ENCODE peak calls at places on chromosome 1, in ten cellular contexts. C is transverse colon, L is esophagus muscularis mucosa, K is cardiac muscle cell, A is IMR-90, F is pancreas, Z is osteoblast, B is tibial nerve, S is uterus, X is gastrocnemius medialis. H is an unnamed sample.
A peak's percentile ranks its signal among the peaks of the same experiment; 100 is the strongest.

GRCh38 chr1:95956215-95956614 is 722.2 kb downstream of the RWDD3 start:
- DNase-seq in C (no peak), L (no peak), K (no peak), A (no peak), F (no peak), Z (no peak), B (no peak), S (no peak), X (no peak), H (no peak)

GRCh38 chr1:35834218-35834617 is 26.4 kb downstream of the AGO4 start:
- DNase-seq in C (no peak), L (no peak), K (no peak), A (no peak), F (no peak), Z (no peak), B (no peak), S (no peak), X (no peak), H (no peak)

GRCh38 chr1:3743421-3743820 is 8.8 kb upstream of the CCDC27 start:
- DNase-seq in C (no peak), L (no peak), K (peak; percentile 13), A (no peak), F (no peak), Z (peak; percentile 89), B (no peak), S (no peak), X (no peak), H (no peak)

GRCh38 chr1:174060090-174060489 is 37.9 kb upstream of the RC3H1 start:
- DNase-seq in C (no peak), L (no peak), K (no peak), A (peak; percentile 22), F (no peak), Z (no peak), B (no peak), S (no peak), X (no peak), H (no peak)

GRCh38 chr1:40646385-40646784 is 19.1 kb downstream of the RIMS3 start:
- DNase-seq in C (no peak), L (no peak), K (peak; percentile 32), A (peak; percentile 34), F (no peak), Z (peak; percentile 95), B (no peak), S (no peak), X (no peak), H (no peak)

GRCh38 chr1:204151562-204152309 is at the start of gene ETNK2:
- DNase-seq in C (peak; percentile 57), L (no peak), K (peak; percentile 50), A (peak; percentile 56), F (peak; percentile 70), Z (peak; percentile 94), B (peak; percentile 48), S (peak; percentile 80), X (no peak), H (peak; percentile 97)

GRCh38 chr1:234322097-234322496 is 51.2 kb upstream of the COA6 start:
- DNase-seq in C (no peak), L (no peak), K (no peak), A (no peak), F (no peak), Z (no peak), B (no peak), S (no peak), X (no peak), H (no peak)

GRCh38 chr1:92951141-92951582 is 10.1 kb downstream of the DIPK1A start:
- DNase-seq in C (peak; percentile 48), L (no peak), K (peak; percentile 67), A (peak; percentile 71), F (no peak), Z (no peak), B (no peak), S (no peak), X (no peak), H (peak; percentile 15)

GRCh38 chr1:192506741-192507155 is 68.8 kb upstream of the RGS1 start:
- DNase-seq in C (no peak), L (no peak), K (peak; percentile 65), A (peak; percentile 43), F (no peak), Z (peak; percentile 80), B (no peak), S (no peak), X (no peak), H (no peak)

GRCh38 chr1:37513795-37514349 is 694 bp downstream of the MEAF6 start:
- DNase-seq in C (peak; percentile 33), L (no peak), K (peak; percentile 8), A (no peak), F (peak; percentile 36), Z (peak; percentile 75), B (no peak), S (no peak), X (no peak), H (peak; percentile 57)

GRCh38 chr1:19140465-19140864 is 69.6 kb downstream of the UBR4 start:
- DNase-seq in C (peak; percentile 63), L (no peak), K (no peak), A (no peak), F (no peak), Z (no peak), B (no peak), S (no peak), X (no peak), H (no peak)

GRCh38 chr1:213327318-213327667 is 276.3 kb downstream of the RPS6KC1 start:
- DNase-seq in C (peak; percentile 15), L (no peak), K (peak; percentile 95), A (peak; percentile 86), F (peak; percentile 41), Z (peak; percentile 39), B (peak; percentile 69), S (no peak), X (peak; percentile 33), H (no peak)

GRCh38 chr1:232066521-232066920 is 439.9 kb downstream of the DISC1 start:
- DNase-seq in C (no peak), L (no peak), K (no peak), A (no peak), F (no peak), Z (no peak), B (no peak), S (no peak), X (no peak), H (no peak)

GRCh38 chr1:205191617-205192016 is 19.9 kb downstream of the DSTYK start:
- DNase-seq in C (no peak), L (no peak), K (no peak), A (no peak), F (no peak), Z (no peak), B (no peak), S (no peak), X (no peak), H (peak; percentile 91)

GRCh38 chr1:159977364-159978106 is 23.5 kb upstream of the SLAMF9 start:
- DNase-seq in C (no peak), L (peak; percentile 87), K (no peak), A (no peak), F (no peak), Z (no peak), B (no peak), S (no peak), X (no peak), H (peak; percentile 6)

GRCh38 chr1:10631121-10631810 is 156.5 kb downstream of the PEX14 start:
- DNase-seq in C (no peak), L (no peak), K (no peak), A (no peak), F (no peak), Z (peak; percentile 82), B (no peak), S (peak; percentile 19), X (no peak), H (no peak)

GRCh38 chr1:10631811-10632481 is 157.2 kb downstream of the PEX14 start:
- DNase-seq in C (no peak), L (no peak), K (no peak), A (no peak), F (no peak), Z (peak; percentile 78), B (no peak), S (no peak), X (no peak), H (no peak)

GRCh38 chr1:10629816-10630571 is 155.2 kb downstream of the PEX14 start:
- DNase-seq in C (no peak), L (no peak), K (no peak), A (no peak), F (no peak), Z (peak; percentile 88), B (no peak), S (peak; percentile 17), X (no peak), H (peak; percentile 40)

GRCh38 chr1:10629091-10629815 is 154.5 kb downstream of the PEX14 start:
- DNase-seq in C (no peak), L (no peak), K (no peak), A (no peak), F (no peak), Z (peak; percentile 70), B (no peak), S (peak; percentile 19), X (no peak), H (no peak)

GRCh38 chr1:10630661-10631120 is 155.9 kb downstream of the PEX14 start:
- DNase-seq in C (no peak), L (no peak), K (no peak), A (no peak), F (no peak), Z (peak; percentile 72), B (no peak), S (peak; percentile 16), X (no peak), H (no peak)
- H3K27ac ChIP-seq in C (peak overlapping the region; percentile 7), L (peak overlapping the region; percentile 78), K (peak overlapping the region; percentile 74), A (no peak overlapping the region), F (no peak overlapping the region), Z (no peak overlapping the region), B (peak overlapping the region; percentile 13), S (peak overlapping the region; percentile 21), X (no peak overlapping the region), H (peak overlapping the region; percentile 36)

GRCh38 chr1:91020486-91020885 is 1.3 kb downstream of the ZNF644 start:
- DNase-seq in C (no peak), L (no peak), K (peak; percentile 14), A (peak; percentile 19), F (no peak), Z (peak; percentile 43), B (no peak), S (no peak), X (no peak), H (no peak)
- H3K4me3 ChIP-seq in C (peak overlapping the region; percentile 94), L (peak overlapping the region; percentile 94), K (peak overlapping the region; percentile 73), A (peak overlapping the region; percentile 65), F (peak overlapping the region; percentile 83), Z (peak overlapping the region; percentile 93), B (peak overlapping the region; percentile 88), S (peak overlapping the region; percentile 96), X (peak overlapping the region; percentile 86), H (peak overlapping the region; percentile 83)

GRCh38 chr1:226569879-226570547 is 21.4 kb downstream of the STUM start:
- DNase-seq in C (no peak), L (no peak), K (no peak), A (no peak), F (no peak), Z (peak; percentile 79), B (no peak), S (no peak), X (no peak), H (peak; percentile 53)
- TF ChIP-seq CTCF in C (no peak), L (no peak), K (no peak), A (no peak), F (no peak), Z (peak; percentile 13), B (no peak), S (no peak), X (no peak), H (peak; percentile 18)

DNA sequence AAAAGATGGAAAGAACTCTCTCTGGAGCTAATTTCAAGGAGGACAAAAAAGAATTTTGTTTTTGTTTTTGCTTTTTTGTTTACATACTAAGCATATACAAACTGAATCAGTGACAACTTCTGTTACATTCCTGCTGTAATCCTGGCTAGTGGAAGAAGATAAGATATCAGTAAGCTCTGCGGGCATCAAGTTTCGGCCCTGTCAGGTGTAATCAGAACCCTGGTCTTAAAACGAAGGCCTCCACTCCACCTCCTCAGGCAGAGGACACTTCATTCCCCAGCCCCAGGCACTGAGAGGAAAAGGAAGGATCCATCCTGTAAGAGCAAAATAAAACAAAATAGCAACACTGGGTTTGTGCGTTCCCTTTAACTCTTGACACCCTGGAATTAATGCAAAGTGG is 88.9 kb upstream of the ARHGAP29 start:
- DNase-seq in C (no peak), L (no peak), K (peak; percentile 20), A (peak; percentile 15), F (no peak), Z (no peak), B (no peak), S (no peak), X (no peak), H (no peak)
- H3K27ac ChIP-seq in C (peak overlapping the region; percentile 15), L (peak overlapping the region; percentile 42), K (peak overlapping the region; percentile 51), A (peak overlapping the region; percentile 98), F (no peak overlapping the region), Z (peak overlapping the region; percentile 94), B (peak overlapping the region; percentile 63), S (peak overlapping the region; percentile 39), X (peak overlapping the region; percentile 40), H (no peak overlapping the region)

H was measured in WERI-Rb-1.